ENCODE peak calls at places on chromosomes 6 and 20, in seven cellular contexts. O is HepG2, N is HCT116, S is esophagus muscularis mucosa, W is sigmoid colon, F is GM23338, H is endothelial cell of umbilical vein. U is an unnamed sample.

GRCh38 chr6:165661416-165662001 is 1.5 kb downstream of the PDE10A start:
- DNase-seq in O (no peak), N (no peak), S (peak; percentile 55), W (no peak), F (no peak), H (no peak), U (no peak)

GRCh38 chr6:157462956-157463742 is 82.2 kb downstream of the ZDHHC14 start:
- DNase-seq in O (no peak), N (no peak), S (peak; percentile 85), W (no peak), F (peak; percentile 38), H (no peak), U (no peak)

GRCh38 chr6:70110128-70111022 is 192.5 kb downstream of the COL9A1 start:
- DNase-seq in O (no peak), N (no peak), S (no peak), W (no peak), F (no peak), H (no peak), U (no peak)

GRCh38 chr20:38447251-38447661 is 12.1 kb upstream of the SNHG17 start:
- DNase-seq in O (no peak), N (no peak), S (no peak), W (no peak), F (peak; percentile 32), H (no peak), U (peak; percentile 81)

GRCh38 chr6:139027620-139028182 is 844 bp upstream of the ABRACL start:
- DNase-seq in O (no peak), N (no peak), S (no peak), W (no peak), F (peak; percentile 82), H (peak; percentile 52), U (no peak)

GRCh38 chr20:50649587-50649986 is 41.8 kb downstream of the RIPOR3 start:
- DNase-seq in O (no peak), N (no peak), S (no peak), W (no peak), F (no peak), H (no peak), U (no peak)

GRCh38 chr6:166621114-166621540 is 5.9 kb downstream of the RPS6KA2 start:
- DNase-seq in O (no peak), N (no peak), S (no peak), W (no peak), F (peak; percentile 86), H (no peak), U (no peak)

GRCh38 chr6:788058-788457 is 95.1 kb upstream of the EXOC2 start:
- DNase-seq in O (no peak), N (no peak), S (no peak), W (no peak), F (no peak), H (no peak), U (no peak)

GRCh38 chr6:23305325-23305943 is 736.1 kb downstream of the HDGFL1 start:
- DNase-seq in O (no peak), N (no peak), S (no peak), W (no peak), F (no peak), H (no peak), U (no peak)

GRCh38 chr20:31566658-31567379 is 38.3 kb upstream of the ID1 start:
- DNase-seq in O (no peak), N (peak; percentile 75), S (no peak), W (no peak), F (peak; percentile 69), H (no peak), U (no peak)

GRCh38 chr20:14374191-14374590 is 36.8 kb upstream of the FLRT3 start:
- DNase-seq in O (no peak), N (no peak), S (no peak), W (no peak), F (peak; percentile 42), H (no peak), U (no peak)
- TF ChIP-seq POLR2AphosphoS5 in O (no peak), N (no peak), S (no peak), W (no peak), F (no peak), H (no peak), U (no peak)

GRCh38 chr6:136920216-136920857 is 1.8 kb upstream of the SLC35D3 start:
- DNase-seq in O (no peak), N (no peak), S (peak; percentile 79), W (no peak), F (no peak), H (peak; percentile 5), U (no peak)
- TF ChIP-seq POLR2AphosphoS5 in O (no peak), N (no peak), S (no peak), W (no peak), F (no peak), H (no peak), U (no peak)

GRCh38 chr6:33413601-33414120 is 2.8 kb downstream of the PHF1 start:
- DNase-seq in O (no peak), N (no peak), S (no peak), W (no peak), F (no peak), H (no peak), U (peak; percentile 45)
- TF ChIP-seq POLR2AphosphoS5 in O (no peak), N (no peak), S (no peak), W (no peak), F (peak; percentile 3), H (no peak), U (no peak)

DNA sequence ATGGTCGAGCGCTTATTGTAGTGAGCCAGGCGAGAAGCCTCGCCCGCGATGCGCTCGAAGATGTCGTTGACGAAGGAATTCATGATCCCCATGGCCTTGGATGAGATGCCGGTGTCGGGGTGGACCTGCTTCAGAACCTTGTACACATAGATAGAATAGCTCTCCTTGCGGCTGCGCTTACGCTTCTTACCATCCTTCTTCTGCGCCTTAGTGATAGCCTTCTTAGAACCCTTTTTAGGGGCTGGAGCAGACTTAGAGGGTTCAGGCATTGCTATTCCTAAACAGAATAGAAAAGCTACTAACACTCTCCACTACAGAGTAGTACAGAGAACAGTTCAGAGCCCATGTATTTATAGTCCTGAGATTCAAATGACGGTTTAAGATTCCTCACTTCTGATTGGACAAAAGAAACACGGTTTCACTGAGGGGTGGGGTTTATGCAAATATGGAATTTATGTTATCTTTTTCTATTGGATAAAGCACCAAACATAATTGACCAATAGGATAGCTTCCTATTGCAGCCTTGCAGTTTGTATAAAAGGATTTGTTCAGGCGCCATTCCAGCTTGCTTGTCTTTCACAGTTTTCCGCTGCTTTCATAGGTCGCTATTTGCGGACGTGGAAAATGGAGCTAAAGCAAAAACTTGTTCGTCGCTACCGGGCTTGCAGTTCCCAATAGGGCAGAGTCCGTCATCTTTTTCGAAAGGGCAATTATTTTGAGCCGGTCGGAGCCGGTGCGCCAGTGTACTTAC is 43.7 kb upstream of the HFE start:
- DNase-seq in O (peak; percentile 99), N (no peak), S (peak; percentile 95), W (peak; percentile 93), F (peak; percentile 57), H (peak; percentile 96), U (peak; percentile 89)
- TF ChIP-seq POLR2AphosphoS5 in O (peak; percentile 87), N (no peak), S (peak; percentile 81), W (peak; percentile 99), F (no peak), H (peak; percentile 72), U (peak; percentile 92)

DNA sequence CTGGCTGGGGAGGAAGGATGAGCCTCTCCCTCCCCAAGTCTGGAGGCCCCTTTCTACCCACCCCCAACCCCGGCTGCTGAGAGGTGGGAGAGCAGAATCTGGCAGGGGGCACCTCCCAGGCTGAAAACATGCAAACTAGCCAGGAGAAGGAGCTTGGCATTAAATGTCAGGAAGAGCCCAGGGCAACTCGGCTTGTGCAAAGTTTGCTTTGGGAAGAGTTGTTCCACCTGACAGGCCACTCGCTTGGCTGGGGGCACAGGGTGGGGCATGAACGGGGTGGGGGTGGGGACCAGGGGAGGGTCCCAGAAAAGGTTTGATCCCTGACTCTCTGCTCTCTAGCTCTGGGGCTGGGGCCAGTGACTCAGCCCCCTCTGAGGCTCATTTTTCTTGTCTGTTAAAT is 3.0 kb downstream of the SPDEF start:
- DNase-seq in O (no peak), N (no peak), S (no peak), W (no peak), F (no peak), H (no peak), U (no peak)
- TF ChIP-seq POLR2AphosphoS5 in O (no peak), N (no peak), S (no peak), W (no peak), F (no peak), H (no peak), U (no peak)

GRCh38 chr6:11272491-11273192 is 40.2 kb upstream of the NEDD9 start:
- DNase-seq in O (no peak), N (no peak), S (no peak), W (no peak), F (no peak), H (no peak), U (no peak)
- TF ChIP-seq POLR2AphosphoS5 in O (no peak), N (no peak), S (no peak), W (peak; percentile 8), F (no peak), H (no peak), U (no peak)

DNA sequence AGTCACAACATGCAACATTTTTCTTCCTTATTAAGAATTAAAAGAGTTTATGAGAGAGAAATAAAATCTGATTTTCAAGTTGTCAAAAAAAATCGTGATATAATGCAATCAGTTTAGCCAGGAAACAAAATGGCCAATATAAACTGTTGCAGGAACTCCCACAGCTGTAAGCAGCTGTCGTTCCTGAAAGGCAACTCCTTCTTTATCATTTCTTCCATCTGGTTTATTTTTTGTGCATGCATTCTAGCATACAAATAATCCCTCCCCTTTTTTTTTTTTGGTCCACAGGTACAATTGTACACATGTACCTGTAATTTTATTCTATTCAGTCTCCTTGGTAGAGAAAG is 19.7 kb downstream of the TRAF3IP2 start:
- DNase-seq in O (no peak), N (no peak), S (no peak), W (no peak), F (no peak), H (no peak), U (no peak)
- TF ChIP-seq POLR2AphosphoS5 in O (no peak), N (no peak), S (no peak), W (no peak), F (no peak), H (no peak), U (no peak)

GRCh38 chr20:46344488-46345162 is 36.3 kb upstream of the CDH22 start:
- DNase-seq in O (no peak), N (no peak), S (no peak), W (no peak), F (no peak), H (no peak), U (no peak)
- TF ChIP-seq POLR2AphosphoS5 in O (peak; percentile 19), N (no peak), S (no peak), W (no peak), F (no peak), H (no peak), U (no peak)

DNA sequence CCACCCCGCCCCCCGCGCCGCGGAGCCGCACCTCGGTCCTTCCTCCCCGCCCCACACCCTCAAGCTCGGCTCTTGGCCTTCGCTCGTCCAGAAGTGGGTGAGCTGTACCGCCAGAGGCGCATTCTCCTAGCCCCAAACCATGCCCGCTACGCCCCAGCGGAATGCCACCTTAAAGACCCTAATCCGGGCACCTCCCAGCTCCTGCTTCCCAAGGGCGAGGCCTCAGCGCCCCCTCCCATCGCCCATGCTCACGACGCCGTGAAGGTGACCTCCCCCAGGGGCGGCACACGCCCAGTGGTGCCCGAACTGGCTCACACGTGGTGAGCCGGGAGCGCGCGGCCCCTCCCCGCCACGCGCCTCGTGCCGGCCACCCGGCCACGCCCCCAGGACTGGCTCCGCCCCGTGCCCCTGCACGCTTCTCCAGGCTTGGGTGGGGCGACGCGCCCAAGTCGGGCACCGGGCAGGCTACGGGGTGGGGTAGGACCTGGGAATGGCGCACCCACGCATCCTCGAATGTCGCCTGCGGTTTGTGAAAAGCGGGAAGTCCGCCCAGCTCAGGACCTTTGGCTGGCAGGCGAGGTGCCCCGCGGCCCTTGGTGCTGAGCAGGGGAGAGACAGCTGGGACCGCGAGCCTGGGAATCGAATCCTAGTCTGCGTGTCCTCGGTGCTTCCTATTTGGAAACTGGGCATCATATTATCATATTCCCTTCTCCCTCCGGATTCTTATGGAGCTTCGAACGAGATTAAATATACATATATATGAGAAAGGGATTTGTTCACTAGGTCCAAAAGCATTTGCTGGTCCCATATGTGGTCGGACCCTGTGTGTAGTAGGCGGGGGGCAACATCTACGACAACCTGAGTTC is 942 bp upstream of the SOX12 start:
- DNase-seq in O (peak; percentile 89), N (peak; percentile 89), S (peak; percentile 96), W (peak; percentile 94), F (peak; percentile 96), H (peak; percentile 93), U (peak; percentile 97)
- TF ChIP-seq POLR2AphosphoS5 in O (peak; percentile 78), N (peak; percentile 47), S (peak; percentile 91), W (peak; percentile 92), F (peak; percentile 71), H (peak; percentile 75), U (peak; percentile 84)